ENCODE peak calls at places on chromosomes 7 and 10, in eight cellular contexts. One of them, this sample, is unnamed.

GRCh38 chr10:71438761-71439160 is 42.0 kb downstream of the CDH23 start:
- DNase-seq in CD8-positive, alpha-beta T cell: no peak
- DNase-seq in lung: no peak
- DNase-seq in Karpas-422: no peak
- DNase-seq in WERI-Rb-1: no peak
- DNase-seq in GM12878: no peak
- DNase-seq in tibial artery: no peak
- DNase-seq in PC-3: no peak
- DNase-seq in this sample: no peak

GRCh38 chr7:42611961-42612360 is 299.9 kb downstream of the C7orf25 start:
- DNase-seq in CD8-positive, alpha-beta T cell: no peak
- DNase-seq in lung: no peak
- DNase-seq in Karpas-422: no peak
- DNase-seq in WERI-Rb-1: no peak
- DNase-seq in GM12878: no peak
- DNase-seq in tibial artery: no peak
- DNase-seq in PC-3: no peak
- DNase-seq in this sample: no peak

GRCh38 chr7:107652642-107653041 is 8.0 kb upstream of the SLC26A4 start:
- DNase-seq in CD8-positive, alpha-beta T cell: no peak
- DNase-seq in lung: no peak
- DNase-seq in Karpas-422: no peak
- DNase-seq in WERI-Rb-1: no peak
- DNase-seq in GM12878: no peak
- DNase-seq in tibial artery: no peak
- DNase-seq in PC-3: peak; percentile 59
- DNase-seq in this sample: no peak

GRCh38 chr10:131193923-131194322 is 117.6 kb downstream of the TCERG1L start:
- DNase-seq in CD8-positive, alpha-beta T cell: no peak
- DNase-seq in lung: no peak
- DNase-seq in Karpas-422: no peak
- DNase-seq in WERI-Rb-1: no peak
- DNase-seq in GM12878: no peak
- DNase-seq in tibial artery: no peak
- DNase-seq in PC-3: no peak
- DNase-seq in this sample: no peak

GRCh38 chr7:106243893-106244292 is 40.9 kb downstream of the NAMPT start:
- DNase-seq in CD8-positive, alpha-beta T cell: no peak
- DNase-seq in lung: no peak
- DNase-seq in Karpas-422: no peak
- DNase-seq in WERI-Rb-1: no peak
- DNase-seq in GM12878: no peak
- DNase-seq in tibial artery: no peak
- DNase-seq in PC-3: no peak
- DNase-seq in this sample: peak; percentile 6

GRCh38 chr7:84975586-84976185 is 211.2 kb downstream of the SEMA3D start:
- DNase-seq in CD8-positive, alpha-beta T cell: no peak
- DNase-seq in lung: no peak
- DNase-seq in Karpas-422: no peak
- DNase-seq in WERI-Rb-1: no peak
- DNase-seq in GM12878: no peak
- DNase-seq in tibial artery: no peak
- DNase-seq in PC-3: no peak
- DNase-seq in this sample: no peak

GRCh38 chr7:46603780-46604725 is 683.0 kb upstream of the IGFBP3 start:
- DNase-seq in CD8-positive, alpha-beta T cell: no peak
- DNase-seq in lung: peak; percentile 53
- DNase-seq in Karpas-422: no peak
- DNase-seq in WERI-Rb-1: no peak
- DNase-seq in GM12878: no peak
- DNase-seq in tibial artery: peak; percentile 98
- DNase-seq in PC-3: no peak
- DNase-seq in this sample: peak; percentile 91

GRCh38 chr7:70238171-70238575 is 639.9 kb downstream of the AUTS2 start:
- DNase-seq in CD8-positive, alpha-beta T cell: no peak
- DNase-seq in lung: no peak
- DNase-seq in Karpas-422: peak; percentile 83
- DNase-seq in WERI-Rb-1: peak; percentile 79
- DNase-seq in GM12878: peak; percentile 93
- DNase-seq in tibial artery: no peak
- DNase-seq in PC-3: no peak
- DNase-seq in this sample: no peak

GRCh38 chr7:33748793-33749192 is 156.5 kb upstream of the BMPER start:
- DNase-seq in CD8-positive, alpha-beta T cell: no peak
- DNase-seq in lung: no peak
- DNase-seq in Karpas-422: no peak
- DNase-seq in WERI-Rb-1: no peak
- DNase-seq in GM12878: no peak
- DNase-seq in tibial artery: no peak
- DNase-seq in PC-3: no peak
- DNase-seq in this sample: no peak

GRCh38 chr10:47175181-47176080 is 124.6 kb upstream of the GDF10 start:
- DNase-seq in CD8-positive, alpha-beta T cell: no peak
- DNase-seq in lung: no peak
- DNase-seq in Karpas-422: no peak
- DNase-seq in WERI-Rb-1: peak; percentile 92
- DNase-seq in GM12878: no peak
- DNase-seq in tibial artery: no peak
- DNase-seq in PC-3: no peak
- DNase-seq in this sample: no peak

GRCh38 chr10:51918921-51919325 is 219.5 kb upstream of the CSTF2T start:
- DNase-seq in CD8-positive, alpha-beta T cell: no peak
- DNase-seq in lung: no peak
- DNase-seq in Karpas-422: no peak
- DNase-seq in WERI-Rb-1: no peak
- DNase-seq in GM12878: no peak
- DNase-seq in tibial artery: no peak
- DNase-seq in PC-3: no peak
- DNase-seq in this sample: no peak

GRCh38 chr10:125152646-125153368 is 7.6 kb downstream of the CTBP2 start:
- DNase-seq in CD8-positive, alpha-beta T cell: no peak
- DNase-seq in lung: peak; percentile 74
- DNase-seq in Karpas-422: no peak
- DNase-seq in WERI-Rb-1: no peak
- DNase-seq in GM12878: no peak
- DNase-seq in tibial artery: peak; percentile 65
- DNase-seq in PC-3: no peak
- DNase-seq in this sample: no peak

GRCh38 chr10:34109952-34110702 is 705.0 kb downstream of the PARD3 start:
- DNase-seq in CD8-positive, alpha-beta T cell: no peak
- DNase-seq in lung: no peak
- DNase-seq in Karpas-422: no peak
- DNase-seq in WERI-Rb-1: no peak
- DNase-seq in GM12878: no peak
- DNase-seq in tibial artery: no peak
- DNase-seq in PC-3: peak; percentile 97
- DNase-seq in this sample: peak; percentile 90

GRCh38 chr7:94584113-94584512 is 71.8 kb downstream of the SGCE start:
- DNase-seq in CD8-positive, alpha-beta T cell: no peak
- DNase-seq in lung: peak; percentile 65
- DNase-seq in Karpas-422: no peak
- DNase-seq in WERI-Rb-1: no peak
- DNase-seq in GM12878: no peak
- DNase-seq in tibial artery: no peak
- DNase-seq in PC-3: peak; percentile 74
- DNase-seq in this sample: no peak

GRCh38 chr7:30980194-30980593 is 16.4 kb downstream of the GHRHR start:
- DNase-seq in CD8-positive, alpha-beta T cell: no peak
- DNase-seq in lung: no peak
- DNase-seq in Karpas-422: no peak
- DNase-seq in WERI-Rb-1: no peak
- DNase-seq in GM12878: no peak
- DNase-seq in tibial artery: no peak
- DNase-seq in PC-3: no peak
- DNase-seq in this sample: no peak

GRCh38 chr10:110005716-110006115 is 2.1 kb upstream of the ADD3 start:
- DNase-seq in CD8-positive, alpha-beta T cell: no peak
- DNase-seq in lung: no peak
- DNase-seq in Karpas-422: no peak
- DNase-seq in WERI-Rb-1: peak; percentile 48
- DNase-seq in GM12878: no peak
- DNase-seq in tibial artery: peak; percentile 29
- DNase-seq in PC-3: no peak
- DNase-seq in this sample: peak; percentile 40

GRCh38 chr7:128948976-128949760 is 11.4 kb downstream of the IRF5 start:
- DNase-seq in CD8-positive, alpha-beta T cell: no peak
- DNase-seq in lung: no peak
- DNase-seq in Karpas-422: no peak
- DNase-seq in WERI-Rb-1: no peak
- DNase-seq in GM12878: no peak
- DNase-seq in tibial artery: no peak
- DNase-seq in PC-3: no peak
- DNase-seq in this sample: no peak

GRCh38 chr7:122383934-122384333 is 79.4 kb upstream of the FEZF1 start:
- DNase-seq in CD8-positive, alpha-beta T cell: no peak
- DNase-seq in lung: no peak
- DNase-seq in Karpas-422: no peak
- DNase-seq in WERI-Rb-1: peak; percentile 43
- DNase-seq in GM12878: peak; percentile 30
- DNase-seq in tibial artery: no peak
- DNase-seq in PC-3: no peak
- DNase-seq in this sample: no peak

GRCh38 chr7:28732037-28732869 is 225.9 kb downstream of the TRIL start:
- DNase-seq in CD8-positive, alpha-beta T cell: no peak
- DNase-seq in lung: no peak
- DNase-seq in Karpas-422: no peak
- DNase-seq in WERI-Rb-1: no peak
- DNase-seq in GM12878: no peak
- DNase-seq in tibial artery: peak; percentile 52
- DNase-seq in PC-3: peak; percentile 46
- DNase-seq in this sample: peak; percentile 77

GRCh38 chr10:101881036-101881774 is 37.6 kb upstream of the KCNIP2 start:
- DNase-seq in CD8-positive, alpha-beta T cell: no peak
- DNase-seq in lung: no peak
- DNase-seq in Karpas-422: no peak
- DNase-seq in WERI-Rb-1: no peak
- DNase-seq in GM12878: no peak
- DNase-seq in tibial artery: no peak
- DNase-seq in PC-3: no peak
- DNase-seq in this sample: no peak
- H3K27ac ChIP-seq in CD8-positive, alpha-beta T cell: no peak overlapping the region
- H3K27ac ChIP-seq in lung: no peak overlapping the region
- H3K27ac ChIP-seq in Karpas-422: no peak overlapping the region
- H3K27ac ChIP-seq in WERI-Rb-1: no peak overlapping the region
- H3K27ac ChIP-seq in GM12878: no peak overlapping the region
- H3K27ac ChIP-seq in tibial artery: no peak overlapping the region
- H3K27ac ChIP-seq in PC-3: peak overlapping the region; percentile 95
- H3K27ac ChIP-seq in this sample: no peak overlapping the region

DNA sequence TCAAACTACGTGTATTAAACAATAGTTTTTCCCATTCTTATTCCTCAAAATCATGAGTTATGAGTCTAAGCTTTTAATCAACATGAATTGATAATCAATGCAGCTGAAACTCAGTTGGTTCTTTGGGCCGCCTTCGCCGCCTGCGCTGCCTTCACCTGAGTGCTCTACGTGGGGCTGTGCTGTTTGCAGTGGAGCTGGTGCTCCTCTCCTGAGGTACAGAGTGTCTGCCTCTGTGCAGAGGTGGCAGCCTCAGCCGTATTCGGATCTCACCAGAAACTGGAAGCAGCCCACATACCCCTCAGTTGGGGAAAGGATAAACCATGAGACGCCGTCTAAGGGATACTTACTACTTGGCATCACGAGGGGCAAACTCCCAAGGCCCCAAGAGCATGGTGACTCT is 15.5 kb downstream of the NOM1 start:
- DNase-seq in CD8-positive, alpha-beta T cell: no peak
- DNase-seq in lung: no peak
- DNase-seq in Karpas-422: no peak
- DNase-seq in WERI-Rb-1: no peak
- DNase-seq in GM12878: no peak
- DNase-seq in tibial artery: no peak
- DNase-seq in PC-3: no peak
- DNase-seq in this sample: no peak
- H3K36me3 ChIP-seq in CD8-positive, alpha-beta T cell: peaks cover 75% of the 10 kb centered on the region
- H3K36me3 ChIP-seq in lung: peaks cover 43% of the 10 kb centered on the region
- H3K36me3 ChIP-seq in Karpas-422: peaks cover 51% of the 10 kb centered on the region
- H3K36me3 ChIP-seq in WERI-Rb-1: peaks cover 63% of the 10 kb centered on the region
- H3K36me3 ChIP-seq in GM12878: peaks cover 37% of the 10 kb centered on the region
- H3K36me3 ChIP-seq in tibial artery: peaks cover 74% of the 10 kb centered on the region
- H3K36me3 ChIP-seq in PC-3: peaks cover 49% of the 10 kb centered on the region
- H3K36me3 ChIP-seq in this sample: peaks cover 64% of the 10 kb centered on the region

DNA sequence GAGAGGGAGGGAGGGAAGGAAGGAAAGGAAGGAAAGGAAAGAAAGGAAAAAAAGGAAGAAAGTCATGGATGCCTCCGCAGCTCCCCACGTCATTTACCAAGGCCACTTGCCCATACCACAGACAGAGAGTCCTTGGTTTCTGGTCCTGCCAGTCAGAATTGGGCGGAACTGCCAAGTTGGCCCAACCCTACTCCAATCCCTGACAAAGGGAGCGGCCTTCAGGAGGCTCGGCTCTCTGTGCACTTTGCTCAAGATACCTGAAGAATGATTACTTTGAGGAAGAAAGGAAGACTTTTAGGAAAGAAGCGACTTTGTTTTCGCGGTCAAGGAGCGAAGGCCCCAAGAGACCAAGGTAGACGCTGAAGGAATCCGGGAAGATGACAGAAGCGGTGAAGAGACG is 49.1 kb upstream of the FXYD4 start:
- DNase-seq in CD8-positive, alpha-beta T cell: no peak
- DNase-seq in lung: peak; percentile 52
- DNase-seq in Karpas-422: no peak
- DNase-seq in WERI-Rb-1: no peak
- DNase-seq in GM12878: no peak
- DNase-seq in tibial artery: no peak
- DNase-seq in PC-3: no peak
- DNase-seq in this sample: no peak
- H3K4me3 ChIP-seq in CD8-positive, alpha-beta T cell: no peak overlapping the region
- H3K4me3 ChIP-seq in lung: no peak overlapping the region
- H3K4me3 ChIP-seq in Karpas-422: no peak overlapping the region
- H3K4me3 ChIP-seq in WERI-Rb-1: no peak overlapping the region
- H3K4me3 ChIP-seq in GM12878: no peak overlapping the region
- H3K4me3 ChIP-seq in tibial artery: peak overlapping the region; percentile 24
- H3K4me3 ChIP-seq in PC-3: no peak overlapping the region
- H3K4me3 ChIP-seq in this sample: peak overlapping the region; percentile 30

GRCh38 chr10:121572857-121573540 is 25.2 kb downstream of the FGFR2 start:
- DNase-seq in CD8-positive, alpha-beta T cell: no peak
- DNase-seq in lung: no peak
- DNase-seq in Karpas-422: no peak
- DNase-seq in WERI-Rb-1: no peak
- DNase-seq in GM12878: no peak
- DNase-seq in tibial artery: no peak
- DNase-seq in PC-3: no peak
- DNase-seq in this sample: no peak

GRCh38 chr10:121574519-121575170 is 23.6 kb downstream of the FGFR2 start:
- DNase-seq in CD8-positive, alpha-beta T cell: no peak
- DNase-seq in lung: no peak
- DNase-seq in Karpas-422: no peak
- DNase-seq in WERI-Rb-1: no peak
- DNase-seq in GM12878: no peak
- DNase-seq in tibial artery: no peak
- DNase-seq in PC-3: no peak
- DNase-seq in this sample: no peak

GRCh38 chr10:121570316-121570715 is 27.9 kb downstream of the FGFR2 start:
- DNase-seq in CD8-positive, alpha-beta T cell: no peak
- DNase-seq in lung: no peak
- DNase-seq in Karpas-422: no peak
- DNase-seq in WERI-Rb-1: no peak
- DNase-seq in GM12878: no peak
- DNase-seq in tibial artery: no peak
- DNase-seq in PC-3: no peak
- DNase-seq in this sample: no peak

GRCh38 chr10:121576139-121576538 is 22.1 kb downstream of the FGFR2 start:
- DNase-seq in CD8-positive, alpha-beta T cell: no peak
- DNase-seq in lung: no peak
- DNase-seq in Karpas-422: no peak
- DNase-seq in WERI-Rb-1: no peak
- DNase-seq in GM12878: no peak
- DNase-seq in tibial artery: no peak
- DNase-seq in PC-3: no peak
- DNase-seq in this sample: no peak

GRCh38 chr10:121573541-121573941 is 24.7 kb downstream of the FGFR2 start:
- DNase-seq in CD8-positive, alpha-beta T cell: no peak
- DNase-seq in lung: no peak
- DNase-seq in Karpas-422: no peak
- DNase-seq in WERI-Rb-1: no peak
- DNase-seq in GM12878: no peak
- DNase-seq in tibial artery: no peak
- DNase-seq in PC-3: no peak
- DNase-seq in this sample: no peak
- H3K27ac ChIP-seq in CD8-positive, alpha-beta T cell: no peak overlapping the region
- H3K27ac ChIP-seq in lung: no peak overlapping the region
- H3K27ac ChIP-seq in Karpas-422: no peak overlapping the region
- H3K27ac ChIP-seq in WERI-Rb-1: no peak overlapping the region
- H3K27ac ChIP-seq in GM12878: no peak overlapping the region
- H3K27ac ChIP-seq in tibial artery: no peak overlapping the region
- H3K27ac ChIP-seq in PC-3: no peak overlapping the region
- H3K27ac ChIP-seq in this sample: no peak overlapping the region

This sample was measured in brain microvascular endothelial cell.